ENCODE peak calls at places on chromosomes 6 and 20, in five cellular contexts. N is GM23338, X is IMR-90, V is keratinocyte, F is SK-N-SH. J is an unnamed sample.

GRCh38 chr6:28648878-28649375 is 123.2 kb downstream of the GPX5 start:
- DNase-seq in N (peak; percentile 21), X (no peak), V (no peak), F (peak; percentile 27), J (no peak)

GRCh38 chr6:50864601-50865000 is 45.9 kb downstream of the TFAP2B start:
- DNase-seq in V (no peak), N (no peak), X (no peak), F (no peak), J (no peak)

GRCh38 chr6:16947461-16948159 is 154.2 kb upstream of the STMND1 start:
- DNase-seq in X (peak; percentile 98), F (no peak), N (peak; percentile 52), V (no peak), J (peak; percentile 46)

GRCh38 chr6:32195902-32196681 is 3.6 kb upstream of the GPSM3 start:
- DNase-seq in F (peak; percentile 88), X (peak; percentile 88), V (no peak), N (peak; percentile 97), J (peak; percentile 93)

GRCh38 chr6:10588562-10589428 is 67.6 kb downstream of the GCNT2 start:
- DNase-seq in N (no peak), F (no peak), V (no peak), X (no peak), J (no peak)

GRCh38 chr6:9373308-9373707 is 938.0 kb upstream of the SLC35B3 start:
- DNase-seq in N (no peak), V (no peak), X (no peak), F (no peak), J (no peak)

GRCh38 chr20:47358672-47359532 is 2.4 kb upstream of the ZMYND8 start:
- DNase-seq in V (no peak), F (peak; percentile 67), N (peak; percentile 81), X (peak; percentile 90), J (no peak)

GRCh38 chr6:107730683-107731314 is 93.3 kb downstream of the SCML4 start:
- DNase-seq in V (no peak), F (no peak), X (no peak), N (no peak), J (no peak)

GRCh38 chr6:75762063-75762462 is 13.0 kb downstream of the MYO6 start:
- DNase-seq in N (no peak), F (no peak), V (no peak), X (no peak), J (no peak)

GRCh38 chr6:16436550-16436949 is 198.2 kb downstream of the GMPR start:
- DNase-seq in X (no peak), F (no peak), N (no peak), V (no peak), J (no peak)

GRCh38 chr20:44610313-44610965 is 28.1 kb downstream of the PKIG start:
- DNase-seq in V (no peak), X (no peak), F (no peak), N (no peak), J (no peak)

GRCh38 chr6:17965397-17965796 is 22.0 kb downstream of the KIF13A start:
- DNase-seq in V (no peak), X (peak; percentile 65), F (no peak), N (no peak), J (peak; percentile 54)

GRCh38 chr6:115271001-115271400 is 789.7 kb downstream of the FRK start:
- DNase-seq in X (no peak), F (no peak), N (no peak), V (no peak), J (no peak)

GRCh38 chr20:49276895-49277785 is 717 bp downstream of the ZNFX1 start:
- DNase-seq in N (peak; percentile 35), X (no peak), V (no peak), F (peak; percentile 63), J (no peak)

GRCh38 chr6:90610671-90611542 is 24.0 kb upstream of the MAP3K7 start:
- DNase-seq in N (peak; percentile 87), V (no peak), X (peak; percentile 4), F (peak; percentile 59), J (peak; percentile 81)

GRCh38 chr20:51061646-51062045 is 38.7 kb upstream of the KCNG1 start:
- DNase-seq in F (no peak), N (no peak), V (no peak), X (no peak), J (no peak)

GRCh38 chr6:80165143-80165542 is 58.7 kb downstream of the BCKDHB start:
- DNase-seq in V (no peak), X (peak; percentile 45), N (no peak), F (no peak), J (no peak)

GRCh38 chr20:33664085-33664761 is 2.1 kb downstream of the C20orf144 start:
- DNase-seq in X (no peak), V (no peak), N (peak; percentile 46), F (peak; percentile 69), J (peak; percentile 41)
- H3K4me1 ChIP-seq in X (peaks cover 19% of the 10 kb centered on the region), V (peaks cover 27% of the 10 kb centered on the region), N (peaks cover 14% of the 10 kb centered on the region), F (no peaks in the 10 kb centered on the region), J (peaks cover 26% of the 10 kb centered on the region)

GRCh38 chr20:37362231-37362792 is 16.4 kb downstream of the SRC start:
- DNase-seq in N (no peak), X (no peak), V (no peak), F (no peak), J (peak; percentile 19)

GRCh38 chr20:37359836-37360235 is 13.9 kb downstream of the SRC start:
- DNase-seq in N (no peak), V (no peak), X (no peak), F (no peak), J (no peak)

GRCh38 chr20:37361336-37361735 is 15.4 kb downstream of the SRC start:
- DNase-seq in V (no peak), N (no peak), X (no peak), F (peak; percentile 26), J (peak; percentile 44)

GRCh38 chr20:37359331-37359730 is 13.4 kb downstream of the SRC start:
- DNase-seq in F (peak; percentile 19), N (no peak), V (no peak), X (no peak), J (peak; percentile 66)

GRCh38 chr20:37360515-37361115 is 14.7 kb downstream of the SRC start:
- DNase-seq in X (no peak), N (no peak), V (no peak), F (peak; percentile 17), J (peak; percentile 18)
- H4K20me1 ChIP-seq in X (peaks cover 85% of the 10 kb centered on the region), N (peaks cover 3% of the 10 kb centered on the region), V (no peaks in the 10 kb centered on the region), F (peaks cover 76% of the 10 kb centered on the region), J (peaks cover 75% of the 10 kb centered on the region)

GRCh38 chr6:151043944-151044343 is 178.4 kb downstream of the MTHFD1L start:
- DNase-seq in V (no peak), N (no peak), X (no peak), F (no peak), J (no peak)

GRCh38 chr6:151041686-151042085 is 176.2 kb downstream of the MTHFD1L start:
- DNase-seq in X (no peak), N (no peak), F (no peak), V (no peak), J (no peak)

GRCh38 chr6:151044465-151045441 is 179.3 kb downstream of the MTHFD1L start:
- DNase-seq in F (peak; percentile 38), V (no peak), N (peak; percentile 26), X (peak; percentile 93), J (no peak)
- H3K4me1 ChIP-seq in F (peaks cover 34% of the 10 kb centered on the region), V (peaks cover 30% of the 10 kb centered on the region), N (peaks cover 5% of the 10 kb centered on the region), X (peaks cover 26% of the 10 kb centered on the region), J (peaks cover 44% of the 10 kb centered on the region)

DNA sequence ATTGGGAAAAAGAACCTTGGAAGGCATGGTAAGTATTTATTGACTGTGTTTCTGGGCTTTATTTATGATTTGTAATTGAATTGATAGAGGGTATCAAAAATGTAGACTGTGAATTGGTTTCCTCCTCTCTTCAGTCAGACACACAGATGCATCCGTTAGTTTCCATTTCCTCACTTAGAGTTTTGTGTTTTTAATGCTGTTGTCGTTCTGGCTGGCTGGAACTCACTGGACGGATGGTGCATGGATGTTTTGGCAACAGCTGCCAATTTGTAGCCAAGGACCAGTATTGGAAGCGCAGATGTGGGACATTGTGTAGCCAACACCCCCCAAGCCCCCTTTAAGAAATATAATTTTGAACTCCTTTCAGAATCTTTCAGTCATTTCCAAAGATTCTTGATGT is 134.5 kb downstream of the JARID2 start:
- DNase-seq in X (no peak), N (no peak), V (no peak), F (no peak), J (no peak)
- H4K20me1 ChIP-seq in X (peaks cover 93% of the 10 kb centered on the region), N (peaks cover 97% of the 10 kb centered on the region), V (peaks cover 8% of the 10 kb centered on the region), F (peaks cover 9% of the 10 kb centered on the region), J (peaks cover 41% of the 10 kb centered on the region)

GRCh38 chr20:57197352-57198198 is 68.9 kb downstream of the BMP7 start:
- DNase-seq in F (no peak), X (no peak), N (no peak), V (no peak), J (no peak)
- H3K4me1 ChIP-seq in F (no peaks in the 10 kb centered on the region), X (no peaks in the 10 kb centered on the region), N (peaks cover 6% of the 10 kb centered on the region), V (no peaks in the 10 kb centered on the region), J (no peaks in the 10 kb centered on the region)

DNA sequence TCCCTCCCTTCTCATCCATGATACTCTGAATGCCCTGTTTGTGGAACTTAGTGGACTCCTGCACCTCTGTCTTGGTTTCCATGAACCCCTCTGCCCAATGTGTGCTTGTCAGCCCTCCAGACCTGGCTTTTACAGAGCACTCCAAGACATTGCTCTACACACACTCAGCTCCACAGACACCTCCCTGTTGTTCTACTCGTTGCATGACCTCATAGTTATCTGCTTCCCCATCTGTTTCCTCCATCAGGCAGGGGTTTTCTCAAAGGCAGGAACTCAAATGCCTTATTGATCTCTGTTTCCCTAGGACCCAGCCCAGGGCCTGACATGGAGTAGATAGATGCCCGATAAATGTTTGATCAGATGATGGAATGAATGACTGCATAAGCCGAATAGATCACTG is 13.3 kb downstream of the PLCG1 start:
- DNase-seq in N (no peak), F (no peak), X (peak; percentile 29), V (no peak), J (peak; percentile 38)
- H4K20me1 ChIP-seq in N (peaks cover 76% of the 10 kb centered on the region), F (peaks cover 100% of the 10 kb centered on the region), X (peaks cover 100% of the 10 kb centered on the region), V (peaks cover 8% of the 10 kb centered on the region), J (peaks cover 92% of the 10 kb centered on the region)

DNA sequence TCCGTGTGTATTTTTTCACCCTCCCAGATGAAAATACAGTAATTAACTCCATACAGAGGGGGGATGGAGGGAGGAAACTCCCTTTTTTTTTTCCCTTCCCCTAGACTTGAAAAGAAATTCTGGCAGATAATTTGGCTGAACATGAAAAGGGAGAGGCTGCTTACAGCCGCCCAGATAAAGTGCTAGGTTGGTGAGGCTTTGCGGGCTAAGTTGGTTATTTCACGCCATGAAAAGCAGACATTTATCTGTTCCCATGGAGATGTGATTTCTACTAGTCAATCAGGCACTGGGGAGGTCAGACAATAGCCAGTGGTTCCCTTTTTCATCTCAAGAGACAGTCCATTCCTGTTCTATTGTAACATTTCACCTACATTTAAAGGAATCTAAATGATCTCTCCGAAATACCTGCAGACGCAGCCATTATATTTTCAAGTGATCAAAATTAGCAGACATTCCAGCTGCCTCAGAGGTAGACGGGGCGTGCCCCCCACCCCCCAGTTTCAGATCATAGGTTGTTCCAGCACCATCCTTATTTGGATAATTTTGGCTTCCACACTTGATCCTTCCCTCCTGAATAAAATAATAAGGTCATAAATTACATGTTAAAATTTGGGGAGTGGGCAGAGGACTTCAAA is 143.9 kb upstream of the ZNF217 start:
- DNase-seq in V (no peak), F (no peak), N (peak; percentile 22), X (no peak), J (no peak)
- H3K4me1 ChIP-seq in V (peaks cover 67% of the 10 kb centered on the region), F (peaks cover 47% of the 10 kb centered on the region), N (peaks cover 63% of the 10 kb centered on the region), X (peaks cover 28% of the 10 kb centered on the region), J (peaks cover 57% of the 10 kb centered on the region)